ENCODE peak calls at places on chromosome 2, in five cellular contexts. T is left colon, Z is activated T-helper 1 cell treated with Interleukin-2 at 50 U/mL for 16 hours, W is NCI-H446 treated with DMSO at 0.1 percent for 48 hours, L is spleen. N is an unnamed sample.

GRCh38 chr2:19380532-19380931 is 22.1 kb upstream of the OSR1 start:
- DNase-seq in Z (no peak), T (no peak), L (no peak), W (no peak), N (no peak)

GRCh38 chr2:207895236-207895860 is 125.6 kb upstream of the FZD5 start:
- DNase-seq in L (no peak), T (no peak), W (no peak), Z (no peak), N (no peak)

GRCh38 chr2:45577426-45577825 is 33.6 kb downstream of the SRBD1 start:
- DNase-seq in L (no peak), W (no peak), T (no peak), Z (no peak), N (no peak)

GRCh38 chr2:240513544-240514287 is 44.1 kb downstream of the ANKMY1 start:
- DNase-seq in T (peak; percentile 91), W (no peak), Z (peak; percentile 67), L (peak; percentile 96), N (peak; percentile 17)

GRCh38 chr2:156083707-156084494 is 248.6 kb downstream of the NR4A2 start:
- DNase-seq in T (no peak), L (no peak), Z (no peak), W (no peak), N (no peak)

GRCh38 chr2:196160101-196160500 is 11.3 kb downstream of the STK17B start:
- DNase-seq in T (no peak), Z (no peak), L (no peak), W (no peak), N (no peak)

GRCh38 chr2:120397362-120397811 is 51.5 kb downstream of the INHBB start:
- DNase-seq in W (no peak), T (no peak), Z (no peak), L (no peak), N (no peak)

GRCh38 chr2:238136820-238137537 is 1.5 kb upstream of the KLHL30 start:
- DNase-seq in W (no peak), Z (no peak), L (no peak), T (no peak), N (peak; percentile 91)

GRCh38 chr2:65754219-65754618 is 321.8 kb upstream of the SPRED2 start:
- DNase-seq in Z (no peak), W (peak; percentile 39), T (no peak), L (no peak), N (no peak)

GRCh38 chr2:85584857-85585780 is 888 bp downstream of the VAMP5 start:
- DNase-seq in T (no peak), L (no peak), W (no peak), Z (no peak), N (peak; percentile 86)

GRCh38 chr2:100887713-100888112 is 67.8 kb downstream of the NPAS2 start:
- DNase-seq in L (no peak), W (no peak), Z (no peak), T (no peak), N (no peak)

GRCh38 chr2:205865794-205866490 is 183.6 kb downstream of the NRP2 start:
- DNase-seq in L (no peak), W (peak; percentile 72), T (no peak), Z (no peak), N (no peak)